ENCODE peak calls at places on chromosomes 11 and 22, in five cellular contexts. O, C, E, I and Z are unnamed samples.

GRCh38 chr11:126366064-126366822 is 10.8 kb downstream of the ST3GAL4 start:
- DNase-seq in O (no peak), C (no peak), E (no peak), I (no peak), Z (no peak)

GRCh38 chr11:112834277-112834755 is 126.9 kb upstream of the NCAM1 start:
- DNase-seq in O (no peak), C (no peak), E (no peak), I (no peak), Z (no peak)

GRCh38 chr11:119155733-119156492 is 7.1 kb downstream of the ABCG4 start:
- DNase-seq in O (no peak), C (peak; percentile 44), E (no peak), I (no peak), Z (no peak)

GRCh38 chr22:40898850-40899357 is 37.0 kb upstream of the DNAJB7 start:
- DNase-seq in O (peak; percentile 37), C (peak; percentile 68), E (peak; percentile 61), I (peak; percentile 80), Z (no peak)

GRCh38 chr11:12397953-12398352 is 20.6 kb downstream of the PARVA start:
- DNase-seq in O (peak; percentile 95), C (no peak), E (no peak), I (peak; percentile 86), Z (peak; percentile 85)

GRCh38 chr22:38214248-38215056 is 12.7 kb downstream of the MAFF start:
- DNase-seq in O (no peak), C (peak; percentile 94), E (no peak), I (peak; percentile 75), Z (no peak)

GRCh38 chr11:115151010-115151409 is 353.2 kb downstream of the CADM1 start:
- DNase-seq in O (no peak), C (no peak), E (no peak), I (no peak), Z (no peak)

GRCh38 chr22:47618611-47619010 is 856.2 kb downstream of the TBC1D22A start:
- DNase-seq in O (no peak), C (no peak), E (no peak), I (no peak), Z (no peak)

GRCh38 chr11:85960678-85961077 is 105.5 kb downstream of the CCDC83 start:
- DNase-seq in O (no peak), C (no peak), E (no peak), I (no peak), Z (no peak)

GRCh38 chr22:42473484-42474193 is 41.4 kb upstream of the NFAM1 start:
- DNase-seq in O (peak; percentile 40), C (peak; percentile 63), E (peak; percentile 66), I (peak; percentile 76), Z (peak; percentile 41)

GRCh38 chr11:91857194-91857593 is 367.4 kb upstream of the FAT3 start:
- DNase-seq in O (no peak), C (no peak), E (no peak), I (peak; percentile 10), Z (no peak)

GRCh38 chr11:6655790-6656580 is at the start of gene DCHS1:
- DNase-seq in O (no peak), C (no peak), E (no peak), I (no peak), Z (no peak)

GRCh38 chr11:47387944-47388696 is 9.8 kb upstream of the SPI1 start:
- DNase-seq in O (no peak), C (no peak), E (no peak), I (no peak), Z (no peak)

GRCh38 chr22:38987171-38987895 is 5.2 kb downstream of the APOBEC3B start:
- DNase-seq in O (no peak), C (no peak), E (no peak), I (no peak), Z (no peak)

GRCh38 chr11:69049490-69049867 is 747 bp downstream of the TPCN2 start:
- DNase-seq in O (no peak), C (no peak), E (no peak), I (no peak), Z (no peak)

GRCh38 chr11:206002-206384 is 1.2 kb downstream of the BET1L start:
- DNase-seq in O (no peak), C (peak; percentile 8), E (no peak), I (no peak), Z (no peak)

GRCh38 chr22:49396817-49397216 is 430.9 kb downstream of the BRD1 start:
- DNase-seq in O (no peak), C (no peak), E (no peak), I (peak; percentile 2), Z (no peak)

GRCh38 chr22:50506611-50507420 is 686 bp downstream of the LMF2 start:
- DNase-seq in O (no peak), C (peak; percentile 29), E (no peak), I (no peak), Z (no peak)

GRCh38 chr11:1130276-1131032 is 27.3 kb upstream of the MUC5AC start:
- DNase-seq in O (no peak), C (no peak), E (no peak), I (no peak), Z (no peak)

GRCh38 chr11:112864715-112865114 is 96.5 kb upstream of the NCAM1 start:
- DNase-seq in O (no peak), C (no peak), E (no peak), I (no peak), Z (no peak)

GRCh38 chr11:1484716-1485503 is 1.7 kb downstream of the MOB2 start:
- DNase-seq in O (no peak), C (no peak), E (no peak), I (no peak), Z (no peak)

GRCh38 chr11:11620251-11620965 is 1.4 kb downstream of the GALNT18 start:
- DNase-seq in O (no peak), C (peak; percentile 26), E (no peak), I (no peak), Z (no peak)